ENCODE peak calls at places on chromosomes 13 and 19, in ten cellular contexts. One of them, this sample, is unnamed.
A peak's percentile ranks its signal among the peaks of the same experiment; 100 is the strongest.

GRCh38 chr19:1851581-1852293 is 3.5 kb upstream of the REXO1 start:
- DNase-seq in upper lobe of left lung: peak; percentile 85
- DNase-seq in Peyer's patch: no peak
- DNase-seq in uterus: no peak
- DNase-seq in body of pancreas: peak; percentile 10
- DNase-seq in ovary: no peak
- DNase-seq in tibial nerve: no peak
- DNase-seq in testis: no peak
- DNase-seq in stomach: no peak
- DNase-seq in heart left ventricle: no peak
- DNase-seq in this sample: no peak

GRCh38 chr13:20118268-20119140 is 42.3 kb downstream of the GJA3 start:
- DNase-seq in upper lobe of left lung: peak; percentile 89
- DNase-seq in Peyer's patch: peak; percentile 83
- DNase-seq in uterus: peak; percentile 36
- DNase-seq in body of pancreas: peak; percentile 80
- DNase-seq in ovary: peak; percentile 71
- DNase-seq in tibial nerve: peak; percentile 10
- DNase-seq in testis: peak; percentile 65
- DNase-seq in stomach: peak; percentile 74
- DNase-seq in heart left ventricle: peak; percentile 67
- DNase-seq in this sample: no peak

GRCh38 chr19:31356587-31357314 is 7.5 kb upstream of the TSHZ3 start:
- DNase-seq in upper lobe of left lung: peak; percentile 91
- DNase-seq in Peyer's patch: no peak
- DNase-seq in uterus: no peak
- DNase-seq in body of pancreas: peak; percentile 36
- DNase-seq in ovary: no peak
- DNase-seq in tibial nerve: no peak
- DNase-seq in testis: peak; percentile 41
- DNase-seq in stomach: no peak
- DNase-seq in heart left ventricle: no peak
- DNase-seq in this sample: peak; percentile 44

GRCh38 chr19:13169769-13170168 is 19.6 kb downstream of the IER2 start:
- DNase-seq in upper lobe of left lung: no peak
- DNase-seq in Peyer's patch: peak; percentile 54
- DNase-seq in uterus: no peak
- DNase-seq in body of pancreas: peak; percentile 52
- DNase-seq in ovary: no peak
- DNase-seq in tibial nerve: no peak
- DNase-seq in testis: no peak
- DNase-seq in stomach: peak; percentile 67
- DNase-seq in heart left ventricle: no peak
- DNase-seq in this sample: no peak

GRCh38 chr19:4730740-4731171 is 7.1 kb upstream of the DPP9 start:
- DNase-seq in upper lobe of left lung: no peak
- DNase-seq in Peyer's patch: peak; percentile 64
- DNase-seq in uterus: no peak
- DNase-seq in body of pancreas: peak; percentile 22
- DNase-seq in ovary: no peak
- DNase-seq in tibial nerve: no peak
- DNase-seq in testis: no peak
- DNase-seq in stomach: no peak
- DNase-seq in heart left ventricle: no peak
- DNase-seq in this sample: peak; percentile 36

GRCh38 chr13:31610270-31610998 is 128.9 kb upstream of the RXFP2 start:
- DNase-seq in upper lobe of left lung: peak; percentile 45
- DNase-seq in Peyer's patch: no peak
- DNase-seq in uterus: no peak
- DNase-seq in body of pancreas: no peak
- DNase-seq in ovary: no peak
- DNase-seq in tibial nerve: no peak
- DNase-seq in testis: no peak
- DNase-seq in stomach: no peak
- DNase-seq in heart left ventricle: no peak
- DNase-seq in this sample: no peak

GRCh38 chr13:43085545-43085944 is 62.2 kb downstream of the DNAJC15 start:
- DNase-seq in upper lobe of left lung: no peak
- DNase-seq in Peyer's patch: no peak
- DNase-seq in uterus: no peak
- DNase-seq in body of pancreas: no peak
- DNase-seq in ovary: no peak
- DNase-seq in tibial nerve: no peak
- DNase-seq in testis: no peak
- DNase-seq in stomach: no peak
- DNase-seq in heart left ventricle: no peak
- DNase-seq in this sample: peak; percentile 17

GRCh38 chr19:47247308-47247990 is 8.9 kb upstream of the CCDC9 start:
- DNase-seq in upper lobe of left lung: peak; percentile 94
- DNase-seq in Peyer's patch: peak; percentile 86
- DNase-seq in uterus: peak; percentile 81
- DNase-seq in body of pancreas: peak; percentile 78
- DNase-seq in ovary: no peak
- DNase-seq in tibial nerve: peak; percentile 79
- DNase-seq in testis: peak; percentile 86
- DNase-seq in stomach: peak; percentile 85
- DNase-seq in heart left ventricle: peak; percentile 74
- DNase-seq in this sample: peak; percentile 96

GRCh38 chr13:87274209-87274819 is 396.9 kb upstream of the SLITRK5 start:
- DNase-seq in upper lobe of left lung: no peak
- DNase-seq in Peyer's patch: no peak
- DNase-seq in uterus: no peak
- DNase-seq in body of pancreas: peak; percentile 28
- DNase-seq in ovary: no peak
- DNase-seq in tibial nerve: no peak
- DNase-seq in testis: peak; percentile 71
- DNase-seq in stomach: no peak
- DNase-seq in heart left ventricle: no peak
- DNase-seq in this sample: peak; percentile 66

DNA sequence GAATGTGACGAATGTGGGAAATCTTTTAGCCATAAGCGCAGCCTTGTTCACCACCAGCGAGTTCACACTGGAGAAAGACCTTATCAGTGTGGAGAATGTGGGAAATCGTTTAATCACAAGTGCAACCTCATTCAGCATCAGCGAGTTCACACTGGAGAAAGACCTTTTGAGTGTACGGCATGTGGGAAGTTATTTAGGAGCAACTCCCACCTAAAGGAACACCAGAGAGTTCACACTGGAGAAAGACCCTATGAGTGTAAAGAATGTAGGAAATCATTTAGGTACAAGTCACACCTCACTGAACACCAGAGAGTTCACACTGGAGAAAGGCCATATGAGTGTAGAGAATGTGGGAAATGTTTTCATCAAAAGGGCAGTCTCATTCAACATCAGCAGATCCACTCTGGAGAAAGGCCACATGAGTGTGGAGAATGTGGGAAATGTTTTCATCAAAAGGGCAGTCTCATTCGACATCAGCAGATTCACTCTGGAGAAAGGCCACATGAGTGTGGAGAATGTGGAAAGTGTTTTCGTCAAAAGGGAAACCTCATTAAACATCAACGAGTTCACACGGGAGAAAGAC is 7.6 kb downstream of the ZNF776 start:
- DNase-seq in upper lobe of left lung: no peak
- DNase-seq in Peyer's patch: no peak
- DNase-seq in uterus: no peak
- DNase-seq in body of pancreas: no peak
- DNase-seq in ovary: no peak
- DNase-seq in tibial nerve: no peak
- DNase-seq in testis: no peak
- DNase-seq in stomach: no peak
- DNase-seq in heart left ventricle: no peak
- DNase-seq in this sample: no peak
- H3K4me3 ChIP-seq in upper lobe of left lung: no peak overlapping the region
- H3K4me3 ChIP-seq in Peyer's patch: no peak overlapping the region
- H3K4me3 ChIP-seq in uterus: no peak overlapping the region
- H3K4me3 ChIP-seq in body of pancreas: no peak overlapping the region
- H3K4me3 ChIP-seq in ovary: no peak overlapping the region
- H3K4me3 ChIP-seq in tibial nerve: no peak overlapping the region
- H3K4me3 ChIP-seq in testis: no peak overlapping the region
- H3K4me3 ChIP-seq in stomach: no peak overlapping the region
- H3K4me3 ChIP-seq in heart left ventricle: no peak overlapping the region
- H3K4me3 ChIP-seq in this sample: no peak overlapping the region

DNA sequence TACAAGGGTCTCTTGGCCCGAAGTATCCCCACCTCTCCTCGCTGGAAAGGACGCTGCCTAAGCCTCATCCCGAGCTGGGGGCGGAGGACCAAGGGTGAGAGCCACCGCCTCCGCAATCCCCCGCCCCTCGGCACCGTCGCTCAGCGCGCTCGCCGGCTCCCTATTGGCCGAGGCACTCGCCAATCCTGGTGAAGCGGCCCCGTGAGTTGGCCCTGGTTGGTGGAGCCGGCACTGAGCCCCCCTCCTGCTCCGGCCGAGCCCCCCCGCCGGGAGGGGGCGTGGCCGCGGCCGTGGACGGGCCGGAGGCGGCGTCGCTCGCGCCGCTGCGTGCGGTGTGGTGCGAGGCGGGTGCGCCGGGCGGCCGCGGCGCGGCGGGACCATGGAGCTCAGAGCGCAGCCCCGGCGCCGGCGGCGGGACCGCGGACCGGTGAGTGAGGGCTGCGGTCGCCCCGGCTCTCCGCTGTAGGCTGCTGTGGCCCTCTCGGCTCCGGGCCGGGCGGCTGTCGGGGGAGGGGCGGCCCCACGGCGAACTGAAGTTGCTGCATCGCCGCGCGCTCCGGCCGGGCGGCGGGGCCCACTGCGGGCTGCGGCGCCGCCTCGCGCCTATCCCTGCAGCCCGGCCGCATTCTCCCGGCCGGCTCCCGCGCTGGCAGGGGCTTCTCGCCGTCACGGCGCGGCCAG is at the start of gene WASF3:
- DNase-seq in upper lobe of left lung: peak; percentile 96
- DNase-seq in Peyer's patch: peak; percentile 84
- DNase-seq in uterus: peak; percentile 95
- DNase-seq in body of pancreas: peak; percentile 95
- DNase-seq in ovary: peak; percentile 94
- DNase-seq in tibial nerve: peak; percentile 79
- DNase-seq in testis: peak; percentile 96
- DNase-seq in stomach: peak; percentile 94
- DNase-seq in heart left ventricle: peak; percentile 95
- DNase-seq in this sample: peak; percentile 71
- TF ChIP-seq POLR2A in upper lobe of left lung: no peak
- TF ChIP-seq POLR2A in Peyer's patch: no peak
- TF ChIP-seq POLR2A in uterus: peak; percentile 72
- TF ChIP-seq POLR2A in body of pancreas: peak; percentile 11
- TF ChIP-seq POLR2A in ovary: no peak
- TF ChIP-seq POLR2A in tibial nerve: peak; percentile 71
- TF ChIP-seq POLR2A in testis: peak; percentile 2
- TF ChIP-seq POLR2A in stomach: no peak
- TF ChIP-seq POLR2A in heart left ventricle: peak; percentile 22
- TF ChIP-seq POLR2A in this sample: no peak

GRCh38 chr19:18612772-18613588 is at the start of gene TMEM59L:
- DNase-seq in upper lobe of left lung: peak; percentile 89
- DNase-seq in Peyer's patch: no peak
- DNase-seq in uterus: no peak
- DNase-seq in body of pancreas: no peak
- DNase-seq in ovary: no peak
- DNase-seq in tibial nerve: no peak
- DNase-seq in testis: peak; percentile 38
- DNase-seq in stomach: no peak
- DNase-seq in heart left ventricle: no peak
- DNase-seq in this sample: no peak

GRCh38 chr19:18610556-18611326 is 1.9 kb upstream of the TMEM59L start:
- DNase-seq in upper lobe of left lung: peak; percentile 82
- DNase-seq in Peyer's patch: no peak
- DNase-seq in uterus: no peak
- DNase-seq in body of pancreas: no peak
- DNase-seq in ovary: no peak
- DNase-seq in tibial nerve: no peak
- DNase-seq in testis: no peak
- DNase-seq in stomach: no peak
- DNase-seq in heart left ventricle: no peak
- DNase-seq in this sample: no peak

GRCh38 chr19:18610245-18610555 is 2.5 kb upstream of the TMEM59L start:
- DNase-seq in upper lobe of left lung: no peak
- DNase-seq in Peyer's patch: no peak
- DNase-seq in uterus: no peak
- DNase-seq in body of pancreas: no peak
- DNase-seq in ovary: no peak
- DNase-seq in tibial nerve: no peak
- DNase-seq in testis: no peak
- DNase-seq in stomach: no peak
- DNase-seq in heart left ventricle: no peak
- DNase-seq in this sample: no peak

GRCh38 chr19:18612051-18612771 is 459 bp upstream of the TMEM59L start:
- DNase-seq in upper lobe of left lung: no peak
- DNase-seq in Peyer's patch: peak; percentile 36
- DNase-seq in uterus: no peak
- DNase-seq in body of pancreas: no peak
- DNase-seq in ovary: no peak
- DNase-seq in tibial nerve: no peak
- DNase-seq in testis: no peak
- DNase-seq in stomach: no peak
- DNase-seq in heart left ventricle: no peak
- DNase-seq in this sample: no peak

GRCh38 chr19:18611327-18612050 is 1.2 kb upstream of the TMEM59L start:
- DNase-seq in upper lobe of left lung: peak; percentile 81
- DNase-seq in Peyer's patch: no peak
- DNase-seq in uterus: no peak
- DNase-seq in body of pancreas: no peak
- DNase-seq in ovary: no peak
- DNase-seq in tibial nerve: no peak
- DNase-seq in testis: no peak
- DNase-seq in stomach: no peak
- DNase-seq in heart left ventricle: no peak
- DNase-seq in this sample: no peak
- H3K4me3 ChIP-seq in upper lobe of left lung: peak overlapping the region; percentile 48
- H3K4me3 ChIP-seq in Peyer's patch: no peak overlapping the region
- H3K4me3 ChIP-seq in uterus: no peak overlapping the region
- H3K4me3 ChIP-seq in body of pancreas: no peak overlapping the region
- H3K4me3 ChIP-seq in ovary: no peak overlapping the region
- H3K4me3 ChIP-seq in tibial nerve: no peak overlapping the region
- H3K4me3 ChIP-seq in testis: no peak overlapping the region
- H3K4me3 ChIP-seq in stomach: peak overlapping the region; percentile 57
- H3K4me3 ChIP-seq in heart left ventricle: no peak overlapping the region
- H3K4me3 ChIP-seq in this sample: no peak overlapping the region

DNA sequence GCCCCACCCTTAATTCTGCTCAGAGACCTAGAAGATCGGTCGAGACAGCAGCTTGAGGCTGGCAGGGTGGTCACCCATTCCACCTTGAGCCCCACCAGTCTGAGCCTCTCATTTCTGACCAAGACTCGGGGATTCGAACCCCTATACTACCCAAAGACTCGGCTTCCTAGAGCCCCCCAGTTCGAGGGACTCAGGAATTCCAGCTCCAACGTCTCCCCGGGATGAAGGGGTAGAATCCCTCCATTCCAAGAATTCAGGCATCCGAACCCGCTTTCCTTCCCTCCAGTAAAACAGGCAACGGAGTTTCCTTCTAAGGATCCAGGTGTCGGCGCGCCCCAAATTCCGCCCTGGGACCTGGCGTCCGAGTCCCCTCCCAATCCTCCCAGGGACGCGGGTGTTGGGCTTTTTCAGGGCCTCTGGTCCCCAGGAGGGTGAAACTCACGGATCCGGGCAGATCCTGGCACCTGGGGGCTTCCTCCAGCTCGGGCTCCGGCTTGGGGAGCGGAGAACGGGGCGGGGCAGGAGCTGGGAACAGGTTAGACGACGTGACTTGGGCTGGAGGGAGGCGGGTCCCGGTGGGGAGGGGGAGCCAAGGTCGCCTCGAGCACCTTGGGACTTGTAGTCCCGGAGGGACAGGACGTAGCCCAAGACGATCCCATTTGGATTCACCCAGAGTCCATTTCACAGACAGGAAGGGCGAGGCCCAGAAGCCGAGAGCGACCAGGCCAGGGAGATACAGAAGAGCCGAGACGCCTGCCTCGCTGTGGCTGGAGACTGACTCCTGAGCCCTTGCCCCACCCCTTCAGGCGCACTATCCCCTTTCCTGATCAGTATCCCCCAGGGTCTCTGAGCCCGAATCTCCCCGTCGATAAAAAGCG is at the start of gene PPP1R13L:
- DNase-seq in upper lobe of left lung: peak; percentile 92
- DNase-seq in Peyer's patch: peak; percentile 93
- DNase-seq in uterus: peak; percentile 75
- DNase-seq in body of pancreas: peak; percentile 97
- DNase-seq in ovary: peak; percentile 52
- DNase-seq in tibial nerve: no peak
- DNase-seq in testis: peak; percentile 80
- DNase-seq in stomach: peak; percentile 92
- DNase-seq in heart left ventricle: peak; percentile 88
- DNase-seq in this sample: peak; percentile 13
- TF ChIP-seq POLR2A in upper lobe of left lung: no peak
- TF ChIP-seq POLR2A in Peyer's patch: peak; percentile 46
- TF ChIP-seq POLR2A in uterus: peak; percentile 40
- TF ChIP-seq POLR2A in body of pancreas: peak; percentile 84
- TF ChIP-seq POLR2A in ovary: no peak
- TF ChIP-seq POLR2A in tibial nerve: no peak
- TF ChIP-seq POLR2A in testis: no peak
- TF ChIP-seq POLR2A in stomach: no peak
- TF ChIP-seq POLR2A in heart left ventricle: peak; percentile 87
- TF ChIP-seq POLR2A in this sample: no peak

This sample was measured in NB4.